ENCODE peak calls at places on chromosome 4, in seven cellular contexts. One of them, this sample, is unnamed.

GRCh38 chr4:74110670-74111069 is 11.7 kb upstream of the CXCL2 start:
- DNase-seq in SK-MEL-5: no peak
- DNase-seq in neuronal stem cell: no peak
- DNase-seq in CD8-positive, alpha-beta memory T cell: no peak
- DNase-seq in hypothalamus: no peak
- DNase-seq in PC-3: no peak
- DNase-seq in iris pigment epithelial cell: no peak
- DNase-seq in this sample: no peak

GRCh38 chr4:149993030-149993429 is 85.2 kb upstream of the DCLK2 start:
- DNase-seq in SK-MEL-5: no peak
- DNase-seq in neuronal stem cell: no peak
- DNase-seq in CD8-positive, alpha-beta memory T cell: no peak
- DNase-seq in hypothalamus: no peak
- DNase-seq in PC-3: peak
- DNase-seq in iris pigment epithelial cell: no peak
- DNase-seq in this sample: peak

GRCh38 chr4:306551-306961 is 1.3 kb upstream of the ZNF732 start:
- DNase-seq in SK-MEL-5: no peak
- DNase-seq in neuronal stem cell: no peak
- DNase-seq in CD8-positive, alpha-beta memory T cell: no peak
- DNase-seq in hypothalamus: no peak
- DNase-seq in PC-3: no peak
- DNase-seq in iris pigment epithelial cell: no peak
- DNase-seq in this sample: no peak

GRCh38 chr4:138275946-138276621 is 33.9 kb upstream of the SLC7A11 start:
- DNase-seq in SK-MEL-5: no peak
- DNase-seq in neuronal stem cell: no peak
- DNase-seq in CD8-positive, alpha-beta memory T cell: no peak
- DNase-seq in hypothalamus: no peak
- DNase-seq in PC-3: peak
- DNase-seq in iris pigment epithelial cell: peak
- DNase-seq in this sample: peak

GRCh38 chr4:108433832-108434231 is 186.5 kb upstream of the RPL34 start:
- DNase-seq in SK-MEL-5: peak
- DNase-seq in neuronal stem cell: no peak
- DNase-seq in CD8-positive, alpha-beta memory T cell: peak
- DNase-seq in hypothalamus: no peak
- DNase-seq in PC-3: peak
- DNase-seq in iris pigment epithelial cell: peak
- DNase-seq in this sample: peak

GRCh38 chr4:98626350-98626749 is 32.1 kb downstream of the TSPAN5 start:
- DNase-seq in SK-MEL-5: no peak
- DNase-seq in neuronal stem cell: no peak
- DNase-seq in CD8-positive, alpha-beta memory T cell: no peak
- DNase-seq in hypothalamus: no peak
- DNase-seq in PC-3: peak
- DNase-seq in iris pigment epithelial cell: peak
- DNase-seq in this sample: peak

GRCh38 chr4:2593003-2593402 is 56.6 kb downstream of the FAM193A start:
- DNase-seq in SK-MEL-5: no peak
- DNase-seq in neuronal stem cell: no peak
- DNase-seq in CD8-positive, alpha-beta memory T cell: no peak
- DNase-seq in hypothalamus: no peak
- DNase-seq in PC-3: no peak
- DNase-seq in iris pigment epithelial cell: no peak
- DNase-seq in this sample: no peak

GRCh38 chr4:953574-953915 is 19.8 kb downstream of the DGKQ start:
- DNase-seq in SK-MEL-5: no peak
- DNase-seq in neuronal stem cell: no peak
- DNase-seq in CD8-positive, alpha-beta memory T cell: no peak
- DNase-seq in hypothalamus: no peak
- DNase-seq in PC-3: no peak
- DNase-seq in iris pigment epithelial cell: no peak
- DNase-seq in this sample: no peak

GRCh38 chr4:74878323-74878722 is 54.6 kb upstream of the PARM1 start:
- DNase-seq in SK-MEL-5: no peak
- DNase-seq in neuronal stem cell: no peak
- DNase-seq in CD8-positive, alpha-beta memory T cell: no peak
- DNase-seq in hypothalamus: no peak
- DNase-seq in PC-3: no peak
- DNase-seq in iris pigment epithelial cell: no peak
- DNase-seq in this sample: no peak

GRCh38 chr4:25021206-25021605 is 9.5 kb downstream of the LGI2 start:
- DNase-seq in SK-MEL-5: no peak
- DNase-seq in neuronal stem cell: no peak
- DNase-seq in CD8-positive, alpha-beta memory T cell: no peak
- DNase-seq in hypothalamus: no peak
- DNase-seq in PC-3: no peak
- DNase-seq in iris pigment epithelial cell: peak
- DNase-seq in this sample: no peak

GRCh38 chr4:158775091-158775651 is 6.3 kb downstream of the FNIP2 start:
- DNase-seq in SK-MEL-5: peak
- DNase-seq in neuronal stem cell: no peak
- DNase-seq in CD8-positive, alpha-beta memory T cell: no peak
- DNase-seq in hypothalamus: peak
- DNase-seq in PC-3: peak
- DNase-seq in iris pigment epithelial cell: peak
- DNase-seq in this sample: peak

GRCh38 chr4:58514299-58514698 is 1404.1 kb upstream of the IGFBP7 start:
- DNase-seq in SK-MEL-5: peak
- DNase-seq in neuronal stem cell: no peak
- DNase-seq in CD8-positive, alpha-beta memory T cell: no peak
- DNase-seq in hypothalamus: no peak
- DNase-seq in PC-3: peak
- DNase-seq in iris pigment epithelial cell: no peak
- DNase-seq in this sample: no peak

GRCh38 chr4:28105271-28105859 is 1244.7 kb downstream of the STIM2 start:
- DNase-seq in SK-MEL-5: no peak
- DNase-seq in neuronal stem cell: no peak
- DNase-seq in CD8-positive, alpha-beta memory T cell: no peak
- DNase-seq in hypothalamus: no peak
- DNase-seq in PC-3: no peak
- DNase-seq in iris pigment epithelial cell: no peak
- DNase-seq in this sample: no peak

GRCh38 chr4:172786039-172786792 is 382.4 kb upstream of the GALNT7 start:
- DNase-seq in SK-MEL-5: no peak
- DNase-seq in neuronal stem cell: no peak
- DNase-seq in CD8-positive, alpha-beta memory T cell: no peak
- DNase-seq in hypothalamus: no peak
- DNase-seq in PC-3: peak
- DNase-seq in iris pigment epithelial cell: peak
- DNase-seq in this sample: peak

GRCh38 chr4:6043843-6044242 is 25.6 kb upstream of the C4orf50 start:
- DNase-seq in SK-MEL-5: no peak
- DNase-seq in neuronal stem cell: no peak
- DNase-seq in CD8-positive, alpha-beta memory T cell: no peak
- DNase-seq in hypothalamus: no peak
- DNase-seq in PC-3: no peak
- DNase-seq in iris pigment epithelial cell: no peak
- DNase-seq in this sample: no peak

GRCh38 chr4:3225946-3226345 is 23.0 kb upstream of the MSANTD1 start:
- DNase-seq in SK-MEL-5: no peak
- DNase-seq in neuronal stem cell: no peak
- DNase-seq in CD8-positive, alpha-beta memory T cell: no peak
- DNase-seq in hypothalamus: no peak
- DNase-seq in PC-3: no peak
- DNase-seq in iris pigment epithelial cell: no peak
- DNase-seq in this sample: no peak

GRCh38 chr4:98673282-98673644 is 14.9 kb upstream of the TSPAN5 start:
- DNase-seq in SK-MEL-5: no peak
- DNase-seq in neuronal stem cell: no peak
- DNase-seq in CD8-positive, alpha-beta memory T cell: no peak
- DNase-seq in hypothalamus: no peak
- DNase-seq in PC-3: no peak
- DNase-seq in iris pigment epithelial cell: no peak
- DNase-seq in this sample: no peak

This sample was measured in ELR.